ENCODE peak calls at places on chromosome 22, in five cellular contexts. X, F, N, A and E are unnamed samples.

GRCh38 chr22:23564276-23564675 is 15.8 kb downstream of the IGLL1 start:
- DNase-seq in X (no peak), F (no peak), N (no peak), A (no peak), E (no peak)

GRCh38 chr22:35299217-35299716 is 427 bp upstream of the TOM1 start:
- DNase-seq in X (no peak), F (no peak), N (no peak), A (no peak), E (no peak)

GRCh38 chr22:37196539-37197450 is 8.7 kb upstream of the C1QTNF6 start:
- DNase-seq in X (peak), F (peak), N (peak), A (no peak), E (no peak)

GRCh38 chr22:28006271-28006670 is 87.2 kb upstream of the PITPNB start:
- DNase-seq in X (no peak), F (no peak), N (peak), A (no peak), E (no peak)

GRCh38 chr22:25759825-25760231 is 17.8 kb downstream of the MYO18B start:
- DNase-seq in X (peak), F (peak), N (peak), A (no peak), E (peak)

GRCh38 chr22:35421121-35421520 is 21.2 kb downstream of the MCM5 start:
- DNase-seq in X (no peak), F (no peak), N (no peak), A (no peak), E (no peak)

GRCh38 chr22:40416267-40416570 is 45.8 kb downstream of the SGSM3 start:
- DNase-seq in X (no peak), F (no peak), N (no peak), A (no peak), E (no peak)

GRCh38 chr22:34841911-34842310 is 224.0 kb upstream of the ISX start:
- DNase-seq in X (no peak), F (no peak), N (no peak), A (no peak), E (no peak)

GRCh38 chr22:26592368-26593015 is 2.6 kb upstream of the TPST2 start:
- DNase-seq in X (no peak), F (no peak), N (no peak), A (no peak), E (no peak)

GRCh38 chr22:29108137-29108536 is 35.3 kb downstream of the KREMEN1 start:
- DNase-seq in X (peak), F (no peak), N (peak), A (no peak), E (no peak)

GRCh38 chr22:42001127-42001526 is 2.5 kb downstream of the WBP2NL start:
- DNase-seq in X (no peak), F (no peak), N (peak), A (no peak), E (no peak)

GRCh38 chr22:42608481-42609361 is 6.0 kb downstream of the POLDIP3 start:
- DNase-seq in X (no peak), F (no peak), N (peak), A (no peak), E (no peak)

GRCh38 chr22:24072361-24072760 is 61.3 kb downstream of the CABIN1 start:
- DNase-seq in X (no peak), F (no peak), N (no peak), A (no peak), E (no peak)

GRCh38 chr22:19398680-19399079 is 32.9 kb downstream of the HIRA start:
- DNase-seq in X (no peak), F (no peak), N (no peak), A (no peak), E (no peak)

GRCh38 chr22:33903012-33903411 is 17.3 kb downstream of the LARGE1 start:
- DNase-seq in X (no peak), F (no peak), N (no peak), A (no peak), E (no peak)

GRCh38 chr22:35542157-35542971 is 1.7 kb downstream of the RASD2 start:
- DNase-seq in X (no peak), F (no peak), N (no peak), A (no peak), E (no peak)

DNA sequence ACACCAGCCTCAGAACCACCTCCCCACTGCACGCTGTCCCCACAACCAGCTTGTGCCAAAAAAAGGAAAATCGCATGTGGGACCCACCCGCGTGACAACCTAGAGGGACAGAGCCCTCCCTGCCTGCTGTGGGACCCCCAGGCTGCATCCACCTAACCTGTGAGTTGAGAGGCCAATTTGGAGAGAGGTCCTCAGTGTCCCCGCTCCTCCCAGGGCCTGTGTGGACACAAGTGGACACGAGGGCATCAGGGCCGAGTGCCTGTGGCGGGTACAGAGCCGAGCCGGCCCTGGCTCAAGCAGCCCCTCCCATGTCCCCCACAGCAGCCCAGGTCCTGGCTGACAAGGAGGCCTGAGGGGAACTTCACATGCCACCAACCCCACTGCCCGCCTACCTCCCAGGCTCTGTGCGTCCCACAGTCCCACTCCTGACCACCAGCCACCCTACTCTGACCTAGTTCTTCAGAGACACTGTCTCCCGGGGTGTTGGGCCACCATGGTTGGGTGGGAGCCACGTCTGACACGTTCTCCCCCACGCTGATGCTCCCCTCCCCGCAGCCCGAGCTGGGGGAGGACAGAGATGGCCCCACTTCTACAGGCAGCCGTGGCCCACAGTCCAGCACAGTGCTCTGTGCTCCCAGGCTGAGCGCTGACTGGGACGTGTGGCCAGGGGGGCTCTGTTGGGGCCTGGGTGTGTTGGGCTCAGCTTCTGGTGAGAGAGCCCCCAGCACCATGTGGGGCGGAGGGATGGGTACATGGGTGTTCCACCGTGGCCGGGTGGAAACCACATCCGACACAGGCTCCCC is 19.2 kb downstream of the SELENOO start:
- DNase-seq in X (no peak), F (no peak), N (no peak), A (no peak), E (no peak)
- TF ChIP-seq MAFK in X (no peak), F (no peak), N (no peak), A (no peak), E (no peak)

DNA sequence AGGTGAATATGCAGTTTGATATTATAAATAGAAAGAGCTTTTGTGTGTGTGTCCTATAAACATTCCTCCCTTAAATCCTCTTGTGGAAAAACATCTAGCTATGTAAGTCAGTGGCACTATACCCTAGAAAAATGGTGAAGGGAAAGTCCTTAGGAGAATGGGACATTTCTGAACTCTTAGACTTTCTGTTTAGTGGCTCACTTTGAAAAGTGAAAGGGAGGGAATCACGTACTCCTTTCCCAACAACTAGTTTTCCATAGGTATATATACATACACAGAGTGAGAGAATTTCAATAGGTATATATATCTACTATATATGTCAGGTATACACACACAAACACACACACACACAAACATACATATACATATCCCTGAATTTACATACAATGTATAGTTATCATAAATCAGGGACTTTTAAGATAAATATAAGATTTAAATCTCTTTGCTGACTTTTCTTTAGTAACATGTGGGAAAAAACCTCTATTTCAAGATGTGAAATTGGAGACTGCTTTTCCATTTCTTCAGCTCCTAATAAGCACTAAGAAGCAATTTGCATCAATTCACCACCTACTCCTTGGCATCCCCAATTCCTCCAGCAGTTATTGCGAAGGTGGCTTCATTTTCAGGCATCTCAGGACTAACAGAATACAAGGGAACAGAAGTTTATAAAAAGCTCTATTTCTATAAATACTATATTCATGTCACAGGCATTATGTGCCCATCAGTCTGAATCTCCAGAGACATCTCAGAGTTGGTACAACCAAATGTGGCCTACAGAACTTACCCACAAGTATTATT is 13.5 kb upstream of the DDX17 start:
- DNase-seq in X (no peak), F (no peak), N (no peak), A (no peak), E (no peak)
- TF ChIP-seq MAFK in X (no peak), F (no peak), N (no peak), A (no peak), E (no peak)

GRCh38 chr22:44586337-44586990 is 88.4 kb upstream of the RTL6 start:
- DNase-seq in X (no peak), F (no peak), N (no peak), A (no peak), E (no peak)
- TF ChIP-seq MAFK in X (no peak), F (no peak), N (no peak), A (no peak), E (no peak)

GRCh38 chr22:46604306-46604690 is 15.9 kb upstream of the GRAMD4 start:
- DNase-seq in X (no peak), F (no peak), N (peak), A (no peak), E (peak)
- TF ChIP-seq MAFK in X (no peak), F (no peak), N (no peak), A (no peak), E (no peak)

GRCh38 chr22:39252461-39253391 is 7.9 kb upstream of the PDGFB start:
- DNase-seq in X (no peak), F (no peak), N (peak), A (no peak), E (no peak)

GRCh38 chr22:39254789-39255298 is 10.1 kb upstream of the PDGFB start:
- DNase-seq in X (no peak), F (no peak), N (peak), A (no peak), E (peak)

GRCh38 chr22:39251762-39252460 is 7.1 kb upstream of the PDGFB start:
- DNase-seq in X (no peak), F (peak), N (no peak), A (no peak), E (no peak)

GRCh38 chr22:39254122-39254521 is 9.3 kb upstream of the PDGFB start:
- DNase-seq in X (no peak), F (no peak), N (no peak), A (no peak), E (no peak)

DNA sequence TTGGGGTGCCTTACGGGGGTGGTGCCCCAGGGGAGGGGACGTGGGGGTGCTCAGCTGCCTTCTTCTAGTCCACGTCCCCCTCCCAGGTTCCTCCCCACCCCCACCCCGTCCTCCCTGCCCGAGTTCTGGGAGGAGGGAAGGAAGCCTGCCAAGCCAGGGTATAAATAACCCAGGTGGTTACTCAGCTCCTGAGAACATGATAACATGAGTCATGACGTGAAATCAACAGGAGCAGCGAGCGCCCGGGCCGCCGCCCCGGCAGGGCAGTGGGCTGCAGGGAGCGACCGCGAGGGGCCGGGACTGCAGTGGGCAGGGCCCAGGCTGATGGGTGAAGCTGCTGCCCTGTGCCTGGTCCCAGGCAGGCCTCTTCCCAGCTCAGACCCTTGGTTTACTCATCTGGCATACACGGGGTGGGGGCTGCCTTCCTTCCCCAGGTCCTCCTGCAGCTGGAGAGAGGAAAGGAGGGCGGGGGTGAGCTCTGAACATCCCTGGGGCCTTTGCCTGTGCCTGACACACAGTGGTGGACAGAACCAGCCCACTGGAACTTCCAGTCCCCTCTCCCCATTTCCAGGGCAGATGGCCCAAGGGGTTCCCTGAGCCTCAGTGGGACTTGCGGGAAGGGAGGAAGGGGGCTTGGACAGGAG is 8.8 kb upstream of the PDGFB start:
- DNase-seq in X (peak), F (no peak), N (peak), A (no peak), E (peak)
- TF ChIP-seq MAFK in X (no peak), F (no peak), N (no peak), A (no peak), E (no peak)

GRCh38 chr22:22360014-22360413 is 115.4 kb downstream of the VPREB1 start:
- DNase-seq in X (no peak), F (no peak), N (no peak), A (no peak), E (no peak)
- TF ChIP-seq MAFK in X (no peak), F (no peak), N (no peak), A (no peak), E (no peak)

GRCh38 chr22:20453222-20453621 is 15.6 kb upstream of the SCARF2 start:
- DNase-seq in X (no peak), F (no peak), N (no peak), A (no peak), E (no peak)

GRCh38 chr22:20456064-20456721 is 18.6 kb upstream of the SCARF2 start:
- DNase-seq in X (peak), F (peak), N (peak), A (peak), E (peak)

GRCh38 chr22:20456722-20457076 is 19.1 kb upstream of the SCARF2 start:
- DNase-seq in X (no peak), F (no peak), N (no peak), A (no peak), E (no peak)

GRCh38 chr22:20457506-20458240 is 20.0 kb upstream of the SCARF2 start:
- DNase-seq in X (no peak), F (no peak), N (no peak), A (no peak), E (no peak)

DNA sequence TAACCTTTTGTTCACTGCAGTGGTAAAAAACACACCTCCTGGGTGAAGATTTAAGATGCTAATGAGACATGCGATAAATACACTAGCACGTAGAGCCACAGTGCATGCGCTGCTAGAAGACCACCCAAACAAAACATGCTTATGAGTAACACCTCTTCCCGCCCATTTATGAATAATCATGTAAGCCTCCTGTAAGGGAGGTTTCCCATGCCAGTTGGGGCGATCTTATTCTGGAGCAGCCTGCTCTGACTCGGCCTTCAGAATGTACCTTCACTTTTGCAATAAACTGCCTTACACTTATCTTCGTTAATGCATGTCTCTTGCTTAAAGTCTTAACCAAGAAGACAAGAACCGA is 18.1 kb upstream of the SCARF2 start:
- DNase-seq in X (no peak), F (no peak), N (peak), A (no peak), E (no peak)
- TF ChIP-seq MAFK in X (no peak), F (no peak), N (no peak), A (no peak), E (no peak)

GRCh38 chr22:30591588-30592359 is at the start of gene PES1:
- DNase-seq in X (peak), F (peak), N (peak), A (peak), E (peak)

GRCh38 chr22:30586414-30586813 is 5.3 kb downstream of the PES1 start:
- DNase-seq in X (no peak), F (no peak), N (no peak), A (no peak), E (no peak)

GRCh38 chr22:30596886-30597285 is 5.2 kb upstream of the PES1 start:
- DNase-seq in X (no peak), F (no peak), N (no peak), A (no peak), E (no peak)

GRCh38 chr22:30596199-30596598 is 4.5 kb upstream of the PES1 start:
- DNase-seq in X (no peak), F (no peak), N (no peak), A (no peak), E (no peak)

GRCh38 chr22:30591191-30591587 is 521 bp downstream of the PES1 start:
- DNase-seq in X (no peak), F (no peak), N (peak), A (no peak), E (no peak)
- TF ChIP-seq MAFK in X (no peak), F (no peak), N (no peak), A (no peak), E (no peak)

DNA sequence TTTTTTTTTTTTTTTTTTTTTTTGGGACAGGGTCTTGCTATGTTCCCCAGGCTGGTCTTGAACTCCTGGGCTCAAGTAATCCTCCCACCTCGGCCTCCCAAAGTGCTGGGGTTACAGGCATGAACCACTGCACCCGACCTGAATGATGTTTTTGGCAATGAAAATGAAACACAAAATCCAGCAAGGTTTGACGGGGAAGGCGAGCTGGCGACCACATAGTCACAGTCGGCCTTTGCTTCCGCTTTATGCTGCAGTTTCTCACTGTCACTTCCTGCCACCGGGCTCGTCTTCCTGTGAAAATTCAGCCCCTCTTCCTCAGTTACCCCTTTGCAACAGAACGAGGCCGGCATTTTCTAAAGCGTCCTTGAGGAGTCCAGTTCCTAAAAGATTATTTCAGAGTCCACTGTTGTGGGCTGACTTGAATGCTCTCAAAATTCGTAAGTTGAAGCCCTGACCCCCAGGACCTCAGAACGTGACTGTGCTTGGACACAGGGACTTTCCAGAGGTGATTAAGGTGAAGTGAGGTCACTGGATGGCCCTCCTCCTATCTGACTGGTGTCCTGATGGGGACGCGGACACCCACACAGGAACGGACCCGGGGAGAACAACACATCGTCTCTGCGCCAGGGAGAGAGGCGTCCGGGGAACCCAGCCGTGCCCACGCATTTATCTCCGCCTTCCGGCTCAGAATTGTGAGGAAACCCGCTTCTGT is 2.9 kb upstream of the BID start:
- DNase-seq in X (no peak), F (peak), N (no peak), A (no peak), E (peak)
- TF ChIP-seq MAFK in X (no peak), F (no peak), N (no peak), A (no peak), E (no peak)

GRCh38 chr22:48106715-48107259 is 1344.3 kb downstream of the TBC1D22A start:
- DNase-seq in X (no peak), F (no peak), N (no peak), A (no peak), E (no peak)
- TF ChIP-seq MAFK in X (no peak), F (no peak), N (no peak), A (no peak), E (no peak)